ENCODE peak calls at places on chromosomes 3 and 15, in nine cellular contexts. One of them, this sample, is unnamed.

GRCh38 chr3:142802891-142803290 is 79.1 kb downstream of the TRPC1 start:
- DNase-seq in cardiac fibroblast: no peak
- DNase-seq in right atrium auricular region: no peak
- DNase-seq in IMR-90: no peak
- DNase-seq in GM06990: no peak
- DNase-seq in A549: no peak
- DNase-seq in NB4: no peak
- DNase-seq in dorsolateral prefrontal cortex: no peak
- DNase-seq in fibroblast of lung: no peak
- DNase-seq in this sample: no peak

GRCh38 chr3:129018751-129019150 is 17.6 kb downstream of the EFCC1 start:
- DNase-seq in cardiac fibroblast: no peak
- DNase-seq in right atrium auricular region: no peak
- DNase-seq in IMR-90: no peak
- DNase-seq in GM06990: no peak
- DNase-seq in A549: no peak
- DNase-seq in NB4: peak; percentile 82
- DNase-seq in dorsolateral prefrontal cortex: no peak
- DNase-seq in fibroblast of lung: no peak
- DNase-seq in this sample: no peak

GRCh38 chr3:130975251-130975650 is 51.4 kb downstream of the ASTE1 start:
- DNase-seq in cardiac fibroblast: no peak
- DNase-seq in right atrium auricular region: no peak
- DNase-seq in IMR-90: no peak
- DNase-seq in GM06990: no peak
- DNase-seq in A549: no peak
- DNase-seq in NB4: no peak
- DNase-seq in dorsolateral prefrontal cortex: no peak
- DNase-seq in fibroblast of lung: no peak
- DNase-seq in this sample: no peak

GRCh38 chr15:96273317-96274086 is 57.0 kb upstream of the NR2F2 start:
- DNase-seq in cardiac fibroblast: peak; percentile 86
- DNase-seq in right atrium auricular region: no peak
- DNase-seq in IMR-90: peak; percentile 100
- DNase-seq in GM06990: peak; percentile 18
- DNase-seq in A549: peak; percentile 69
- DNase-seq in NB4: peak; percentile 94
- DNase-seq in dorsolateral prefrontal cortex: no peak
- DNase-seq in fibroblast of lung: peak; percentile 91
- DNase-seq in this sample: peak; percentile 92

GRCh38 chr15:83793069-83793468 is 139.1 kb downstream of the ADAMTSL3 start:
- DNase-seq in cardiac fibroblast: no peak
- DNase-seq in right atrium auricular region: no peak
- DNase-seq in IMR-90: no peak
- DNase-seq in GM06990: no peak
- DNase-seq in A549: no peak
- DNase-seq in NB4: no peak
- DNase-seq in dorsolateral prefrontal cortex: no peak
- DNase-seq in fibroblast of lung: no peak
- DNase-seq in this sample: no peak

GRCh38 chr3:49618412-49618811 is 55.7 kb upstream of the APEH start:
- DNase-seq in cardiac fibroblast: no peak
- DNase-seq in right atrium auricular region: no peak
- DNase-seq in IMR-90: no peak
- DNase-seq in GM06990: no peak
- DNase-seq in A549: no peak
- DNase-seq in NB4: no peak
- DNase-seq in dorsolateral prefrontal cortex: no peak
- DNase-seq in fibroblast of lung: no peak
- DNase-seq in this sample: peak; percentile 14

GRCh38 chr3:102129774-102130608 is 280.7 kb downstream of the NFKBIZ start:
- DNase-seq in cardiac fibroblast: peak; percentile 85
- DNase-seq in right atrium auricular region: no peak
- DNase-seq in IMR-90: peak; percentile 86
- DNase-seq in GM06990: no peak
- DNase-seq in A549: peak; percentile 37
- DNase-seq in NB4: peak; percentile 4
- DNase-seq in dorsolateral prefrontal cortex: no peak
- DNase-seq in fibroblast of lung: peak; percentile 81
- DNase-seq in this sample: peak; percentile 87

GRCh38 chr15:67024322-67024997 is 40.9 kb upstream of the SMAD3 start:
- DNase-seq in cardiac fibroblast: peak; percentile 96
- DNase-seq in right atrium auricular region: peak; percentile 91
- DNase-seq in IMR-90: peak; percentile 97
- DNase-seq in GM06990: no peak
- DNase-seq in A549: peak; percentile 88
- DNase-seq in NB4: peak; percentile 96
- DNase-seq in dorsolateral prefrontal cortex: no peak
- DNase-seq in fibroblast of lung: peak; percentile 98
- DNase-seq in this sample: peak; percentile 97

GRCh38 chr3:53114011-53114400 is 16.2 kb downstream of the RFT1 start:
- DNase-seq in cardiac fibroblast: peak; percentile 83
- DNase-seq in right atrium auricular region: peak; percentile 89
- DNase-seq in IMR-90: peak; percentile 78
- DNase-seq in GM06990: peak; percentile 30
- DNase-seq in A549: peak; percentile 68
- DNase-seq in NB4: peak; percentile 83
- DNase-seq in dorsolateral prefrontal cortex: peak; percentile 66
- DNase-seq in fibroblast of lung: peak; percentile 82
- DNase-seq in this sample: peak; percentile 84

GRCh38 chr15:26394801-26395200 is 378.1 kb downstream of the GABRB3 start:
- DNase-seq in cardiac fibroblast: no peak
- DNase-seq in right atrium auricular region: no peak
- DNase-seq in IMR-90: no peak
- DNase-seq in GM06990: no peak
- DNase-seq in A549: no peak
- DNase-seq in NB4: no peak
- DNase-seq in dorsolateral prefrontal cortex: no peak
- DNase-seq in fibroblast of lung: no peak
- DNase-seq in this sample: no peak

GRCh38 chr15:82715003-82715402 is 5.3 kb upstream of the AP3B2 start:
- DNase-seq in cardiac fibroblast: no peak
- DNase-seq in right atrium auricular region: no peak
- DNase-seq in IMR-90: no peak
- DNase-seq in GM06990: no peak
- DNase-seq in A549: no peak
- DNase-seq in NB4: no peak
- DNase-seq in dorsolateral prefrontal cortex: no peak
- DNase-seq in fibroblast of lung: no peak
- DNase-seq in this sample: no peak

GRCh38 chr15:50685191-50685975 is 1.2 kb downstream of the TRPM7 start:
- DNase-seq in cardiac fibroblast: peak; percentile 29
- DNase-seq in right atrium auricular region: no peak
- DNase-seq in IMR-90: peak; percentile 32
- DNase-seq in GM06990: no peak
- DNase-seq in A549: no peak
- DNase-seq in NB4: peak; percentile 21
- DNase-seq in dorsolateral prefrontal cortex: no peak
- DNase-seq in fibroblast of lung: peak; percentile 40
- DNase-seq in this sample: peak; percentile 29
- TF ChIP-seq CTCF in cardiac fibroblast: peak; percentile 7
- TF ChIP-seq CTCF in right atrium auricular region: no peak
- TF ChIP-seq CTCF in IMR-90: peak; percentile 11
- TF ChIP-seq CTCF in GM06990: no peak
- TF ChIP-seq CTCF in A549: no peak
- TF ChIP-seq CTCF in NB4: no peak
- TF ChIP-seq CTCF in dorsolateral prefrontal cortex: no peak
- TF ChIP-seq CTCF in fibroblast of lung: peak; percentile 26
- TF ChIP-seq CTCF in this sample: peak; percentile 15

GRCh38 chr3:194312186-194312742 is 38.9 kb downstream of the CPN2 start:
- DNase-seq in cardiac fibroblast: no peak
- DNase-seq in right atrium auricular region: no peak
- DNase-seq in IMR-90: no peak
- DNase-seq in GM06990: no peak
- DNase-seq in A549: no peak
- DNase-seq in NB4: no peak
- DNase-seq in dorsolateral prefrontal cortex: no peak
- DNase-seq in fibroblast of lung: no peak
- DNase-seq in this sample: no peak
- H3K4me3 ChIP-seq in cardiac fibroblast: no peak overlapping the region
- H3K4me3 ChIP-seq in right atrium auricular region: no peak overlapping the region
- H3K4me3 ChIP-seq in IMR-90: no peak overlapping the region
- H3K4me3 ChIP-seq in GM06990: no peak overlapping the region
- H3K4me3 ChIP-seq in A549: no peak overlapping the region
- H3K4me3 ChIP-seq in NB4: no peak overlapping the region
- H3K4me3 ChIP-seq in dorsolateral prefrontal cortex: peak overlapping the region; percentile 29
- H3K4me3 ChIP-seq in fibroblast of lung: no peak overlapping the region
- H3K4me3 ChIP-seq in this sample: no peak overlapping the region

GRCh38 chr15:70212288-70212962 is 114.7 kb upstream of the TLE3 start:
- DNase-seq in cardiac fibroblast: no peak
- DNase-seq in right atrium auricular region: no peak
- DNase-seq in IMR-90: no peak
- DNase-seq in GM06990: no peak
- DNase-seq in A549: no peak
- DNase-seq in NB4: no peak
- DNase-seq in dorsolateral prefrontal cortex: no peak
- DNase-seq in fibroblast of lung: no peak
- DNase-seq in this sample: peak; percentile 38

GRCh38 chr15:70210076-70210475 is 112.4 kb upstream of the TLE3 start:
- DNase-seq in cardiac fibroblast: no peak
- DNase-seq in right atrium auricular region: no peak
- DNase-seq in IMR-90: no peak
- DNase-seq in GM06990: no peak
- DNase-seq in A549: no peak
- DNase-seq in NB4: no peak
- DNase-seq in dorsolateral prefrontal cortex: no peak
- DNase-seq in fibroblast of lung: no peak
- DNase-seq in this sample: no peak

GRCh38 chr15:70209499-70209898 is 111.8 kb upstream of the TLE3 start:
- DNase-seq in cardiac fibroblast: no peak
- DNase-seq in right atrium auricular region: no peak
- DNase-seq in IMR-90: no peak
- DNase-seq in GM06990: no peak
- DNase-seq in A549: no peak
- DNase-seq in NB4: no peak
- DNase-seq in dorsolateral prefrontal cortex: no peak
- DNase-seq in fibroblast of lung: no peak
- DNase-seq in this sample: no peak

GRCh38 chr15:70208332-70208731 is 110.6 kb upstream of the TLE3 start:
- DNase-seq in cardiac fibroblast: no peak
- DNase-seq in right atrium auricular region: no peak
- DNase-seq in IMR-90: no peak
- DNase-seq in GM06990: no peak
- DNase-seq in A549: no peak
- DNase-seq in NB4: no peak
- DNase-seq in dorsolateral prefrontal cortex: no peak
- DNase-seq in fibroblast of lung: no peak
- DNase-seq in this sample: no peak

GRCh38 chr15:70210538-70210937 is 112.8 kb upstream of the TLE3 start:
- DNase-seq in cardiac fibroblast: no peak
- DNase-seq in right atrium auricular region: no peak
- DNase-seq in IMR-90: no peak
- DNase-seq in GM06990: no peak
- DNase-seq in A549: no peak
- DNase-seq in NB4: no peak
- DNase-seq in dorsolateral prefrontal cortex: no peak
- DNase-seq in fibroblast of lung: no peak
- DNase-seq in this sample: no peak
- TF ChIP-seq CTCF in cardiac fibroblast: peak; percentile 18
- TF ChIP-seq CTCF in right atrium auricular region: no peak
- TF ChIP-seq CTCF in IMR-90: no peak
- TF ChIP-seq CTCF in GM06990: peak; percentile 31
- TF ChIP-seq CTCF in A549: no peak
- TF ChIP-seq CTCF in NB4: no peak
- TF ChIP-seq CTCF in dorsolateral prefrontal cortex: no peak
- TF ChIP-seq CTCF in fibroblast of lung: peak; percentile 9
- TF ChIP-seq CTCF in this sample: peak; percentile 10

DNA sequence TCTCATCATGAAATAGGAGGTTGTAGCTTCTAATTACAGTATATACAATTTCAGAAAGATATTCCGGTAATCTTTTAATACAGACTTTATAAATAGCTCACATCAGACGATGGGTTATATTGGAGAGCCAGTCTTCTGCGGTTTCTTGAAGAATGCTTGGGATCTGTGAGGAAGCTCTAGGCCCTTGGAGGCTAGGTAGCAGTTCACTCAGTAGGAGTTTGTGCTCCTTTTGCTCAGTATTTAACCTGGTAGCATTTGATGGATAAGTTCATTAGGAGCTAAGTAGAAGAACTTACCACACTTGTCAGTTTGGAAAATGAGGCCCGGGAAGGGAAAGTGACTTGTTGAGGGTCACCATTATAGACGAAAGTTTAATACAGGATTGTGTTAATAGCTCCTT is 2.8 kb downstream of the FNDC3B start:
- DNase-seq in cardiac fibroblast: no peak
- DNase-seq in right atrium auricular region: no peak
- DNase-seq in IMR-90: no peak
- DNase-seq in GM06990: no peak
- DNase-seq in A549: no peak
- DNase-seq in NB4: no peak
- DNase-seq in dorsolateral prefrontal cortex: no peak
- DNase-seq in fibroblast of lung: no peak
- DNase-seq in this sample: peak; percentile 52
- H3K4me3 ChIP-seq in cardiac fibroblast: peak overlapping the region; percentile 89
- H3K4me3 ChIP-seq in right atrium auricular region: peak overlapping the region; percentile 93
- H3K4me3 ChIP-seq in IMR-90: peak overlapping the region; percentile 34
- H3K4me3 ChIP-seq in GM06990: no peak overlapping the region
- H3K4me3 ChIP-seq in A549: peak overlapping the region; percentile 99
- H3K4me3 ChIP-seq in NB4: peak overlapping the region; percentile 87
- H3K4me3 ChIP-seq in dorsolateral prefrontal cortex: no peak overlapping the region
- H3K4me3 ChIP-seq in fibroblast of lung: peak overlapping the region; percentile 93
- H3K4me3 ChIP-seq in this sample: peak overlapping the region; percentile 51

GRCh38 chr3:8421267-8421666 is 80.4 kb upstream of the LMCD1 start:
- DNase-seq in cardiac fibroblast: no peak
- DNase-seq in right atrium auricular region: no peak
- DNase-seq in IMR-90: no peak
- DNase-seq in GM06990: no peak
- DNase-seq in A549: no peak
- DNase-seq in NB4: peak; percentile 8
- DNase-seq in dorsolateral prefrontal cortex: no peak
- DNase-seq in fibroblast of lung: no peak
- DNase-seq in this sample: no peak
- TF ChIP-seq CTCF in cardiac fibroblast: no peak
- TF ChIP-seq CTCF in right atrium auricular region: no peak
- TF ChIP-seq CTCF in IMR-90: no peak
- TF ChIP-seq CTCF in GM06990: no peak
- TF ChIP-seq CTCF in A549: no peak
- TF ChIP-seq CTCF in NB4: no peak
- TF ChIP-seq CTCF in dorsolateral prefrontal cortex: no peak
- TF ChIP-seq CTCF in fibroblast of lung: no peak
- TF ChIP-seq CTCF in this sample: no peak

DNA sequence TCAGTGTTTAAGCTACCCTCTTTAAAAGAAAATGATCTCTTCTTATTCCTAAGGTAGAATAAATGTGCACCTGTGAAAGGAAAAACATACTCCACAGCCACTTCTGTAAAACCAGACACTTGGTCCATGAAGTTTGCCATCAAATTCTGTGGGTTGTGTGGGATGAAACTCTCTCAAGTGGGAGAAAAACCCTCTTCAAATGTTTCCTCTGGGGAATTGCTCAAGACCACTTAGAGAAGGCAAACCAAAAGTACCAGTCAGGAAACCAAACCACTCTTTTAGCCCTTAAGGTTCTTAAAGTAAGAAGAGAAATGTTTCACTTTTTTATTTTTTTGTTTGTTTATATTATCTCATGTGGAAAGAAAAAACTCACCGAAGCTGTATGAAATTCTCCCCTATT is 1.2 kb downstream of the COL8A1 start:
- DNase-seq in cardiac fibroblast: peak; percentile 48
- DNase-seq in right atrium auricular region: no peak
- DNase-seq in IMR-90: peak; percentile 35
- DNase-seq in GM06990: no peak
- DNase-seq in A549: no peak
- DNase-seq in NB4: peak; percentile 34
- DNase-seq in dorsolateral prefrontal cortex: no peak
- DNase-seq in fibroblast of lung: peak; percentile 63
- DNase-seq in this sample: peak; percentile 53
- H3K4me3 ChIP-seq in cardiac fibroblast: peak overlapping the region; percentile 8
- H3K4me3 ChIP-seq in right atrium auricular region: peak overlapping the region; percentile 57
- H3K4me3 ChIP-seq in IMR-90: peak overlapping the region; percentile 62
- H3K4me3 ChIP-seq in GM06990: no peak overlapping the region
- H3K4me3 ChIP-seq in A549: no peak overlapping the region
- H3K4me3 ChIP-seq in NB4: no peak overlapping the region
- H3K4me3 ChIP-seq in dorsolateral prefrontal cortex: no peak overlapping the region
- H3K4me3 ChIP-seq in fibroblast of lung: peak overlapping the region; percentile 44
- H3K4me3 ChIP-seq in this sample: peak overlapping the region; percentile 72